ENCODE peak calls at places on chromosomes 4 and X, in four cellular contexts. O is activated CD8-positive, alpha-beta T cell treated with anti-CD3 and anti-CD28 coated beads for 36 hours; G is H4; N is H9. H is an unnamed sample.

GRCh38 chrX:71623714-71624113 is 5.4 kb upstream of the CXCR3 start:
- DNase-seq in G (no peak), O (peak; percentile 63), N (no peak), H (no peak)

GRCh38 chr4:167602157-167602556 is 367.9 kb upstream of the SPOCK3 start:
- DNase-seq in O (no peak), G (no peak), N (no peak), H (no peak)

GRCh38 chr4:60089546-60090273 is 1110.4 kb upstream of the ADGRL3 start:
- DNase-seq in G (no peak), O (no peak), N (no peak), H (no peak)

GRCh38 chr4:73929285-73929684 is 52.5 kb downstream of the PF4 start:
- DNase-seq in N (no peak), O (no peak), G (no peak), H (no peak)

GRCh38 chr4:93031431-93032098 is 727.8 kb downstream of the GRID2 start:
- DNase-seq in N (no peak), G (no peak), O (no peak), H (peak; percentile 74)

GRCh38 chr4:7326693-7327340 is 107.9 kb downstream of the PSAPL1 start:
- DNase-seq in G (no peak), N (no peak), O (no peak), H (no peak)

GRCh38 chr4:93791570-93792195 is 36.9 kb upstream of the ATOH1 start:
- DNase-seq in O (peak; percentile 53), G (peak; percentile 52), N (peak; percentile 56), H (peak; percentile 45)

GRCh38 chrX:39692796-39693195 is 405.0 kb downstream of the BCOR start:
- DNase-seq in O (no peak), N (no peak), G (no peak), H (no peak)

GRCh38 chrX:69065451-69065850 is 99.8 kb downstream of the PJA1 start:
- DNase-seq in N (peak; percentile 6), G (peak; percentile 23), O (no peak), H (no peak)

GRCh38 chr4:101014417-101014816 is 332.9 kb downstream of the PPP3CA start:
- DNase-seq in N (no peak), G (no peak), O (no peak), H (no peak)

GRCh38 chrX:24063488-24063887 is 8.7 kb downstream of the EIF2S3 start:
- DNase-seq in G (no peak), N (no peak), O (no peak), H (no peak)